ENCODE peak calls at places on chromosome 11, in four cellular contexts. I is K562, Y is IMR-90, N is HepG2. P is an unnamed sample.
A peak's percentile ranks its signal among the peaks of the same experiment; 100 is the strongest.

GRCh38 chr11:45724145-45724544 is 58.7 kb upstream of the CHST1 start:
- DNase-seq in I (no peak), Y (no peak), N (no peak), P (no peak)

GRCh38 chr11:132943737-132944556 is 588.4 kb downstream of the OPCML start:
- DNase-seq in I (no peak), Y (no peak), N (no peak), P (peak; percentile 59)

GRCh38 chr11:68340784-68341556 is 28.6 kb downstream of the LRP5 start:
- DNase-seq in I (no peak), Y (no peak), N (no peak), P (no peak)

GRCh38 chr11:102010776-102011500 is 36.3 kb upstream of the CFAP300 start:
- DNase-seq in I (peak; percentile 27), Y (peak; percentile 82), N (peak; percentile 53), P (peak; percentile 95)

GRCh38 chr11:134275534-134276395 is at the start of gene GLB1L3:
- DNase-seq in I (peak; percentile 41), Y (no peak), N (no peak), P (peak; percentile 60)

GRCh38 chr11:45097721-45098493 is 48.5 kb upstream of the PRDM11 start:
- DNase-seq in I (peak; percentile 58), Y (peak; percentile 56), N (no peak), P (peak; percentile 62)

GRCh38 chr11:45320366-45320765 is 34.2 kb upstream of the SYT13 start:
- DNase-seq in I (no peak), Y (no peak), N (no peak), P (no peak)

GRCh38 chr11:98772799-98773198 is 247.9 kb upstream of the CNTN5 start:
- DNase-seq in I (no peak), Y (no peak), N (no peak), P (no peak)

GRCh38 chr11:33557201-33557600 is 143.4 kb downstream of the C11orf91 start:
- DNase-seq in I (no peak), Y (peak; percentile 80), N (no peak), P (peak; percentile 88)

GRCh38 chr11:75349540-75350116 is 1.8 kb downstream of the ARRB1 start:
- DNase-seq in I (peak; percentile 44), Y (no peak), N (no peak), P (no peak)

GRCh38 chr11:30960387-30960992 is 374.3 kb upstream of the MPPED2 start:
- DNase-seq in I (no peak), Y (peak; percentile 47), N (peak; percentile 44), P (peak; percentile 76)

GRCh38 chr11:43920598-43921419 is 21.6 kb upstream of the C11orf96 start:
- DNase-seq in I (peak; percentile 52), Y (peak; percentile 100), N (peak; percentile 91), P (peak; percentile 100)

GRCh38 chr11:134949121-134949591 is 537.1 kb upstream of the B3GAT1 start:
- DNase-seq in I (no peak), Y (peak; percentile 77), N (peak; percentile 35), P (peak; percentile 82)

GRCh38 chr11:110935018-110935640 is 222.9 kb upstream of the ARHGAP20 start:
- DNase-seq in I (no peak), Y (no peak), N (no peak), P (no peak)

GRCh38 chr11:4479676-4480075 is 2.8 kb upstream of the OR52K1 start:
- DNase-seq in I (no peak), Y (no peak), N (no peak), P (no peak)

GRCh38 chr11:110196884-110197420 is 99.5 kb downstream of the RDX start:
- DNase-seq in I (no peak), Y (no peak), N (no peak), P (no peak)

GRCh38 chr11:126564588-126564987 is 209.1 kb downstream of the ST3GAL4 start:
- DNase-seq in I (no peak), Y (no peak), N (no peak), P (no peak)

GRCh38 chr11:118646393-118646792 is 33.1 kb downstream of the TREH start:
- DNase-seq in I (no peak), Y (no peak), N (no peak), P (no peak)

GRCh38 chr11:68264244-68264643 is 7.5 kb downstream of the C11orf24 start:
- DNase-seq in I (no peak), Y (no peak), N (no peak), P (no peak)

GRCh38 chr11:119472186-119472855 is 49.3 kb upstream of the THY1 start:
- DNase-seq in I (no peak), Y (peak; percentile 29), N (peak; percentile 84), P (peak; percentile 56)

GRCh38 chr11:19772480-19772879 is 59.8 kb downstream of the NAV2 start:
- DNase-seq in I (no peak), Y (no peak), N (no peak), P (no peak)

GRCh38 chr11:15707971-15708370 is 593.2 kb downstream of the INSC start:
- DNase-seq in I (no peak), Y (peak; percentile 84), N (no peak), P (no peak)

GRCh38 chr11:118146554-118146953 is 6.1 kb downstream of the SCN4B start:
- DNase-seq in I (no peak), Y (no peak), N (no peak), P (no peak)

GRCh38 chr11:35324981-35325380 is 94.4 kb downstream of the SLC1A2 start:
- DNase-seq in I (no peak), Y (peak; percentile 40), N (no peak), P (peak; percentile 64)

GRCh38 chr11:122778148-122778547 is 60.2 kb upstream of the CRTAM start:
- DNase-seq in I (no peak), Y (peak; percentile 65), N (no peak), P (peak; percentile 70)

GRCh38 chr11:20029193-20029592 is 131.1 kb downstream of the DBX1 start:
- DNase-seq in I (no peak), Y (no peak), N (no peak), P (no peak)

GRCh38 chr11:61264795-61265194 is 23.8 kb downstream of the PGA5 start:
- DNase-seq in I (no peak), Y (no peak), N (no peak), P (no peak)

GRCh38 chr11:17606206-17607082 is 59.4 kb downstream of the OTOG start:
- DNase-seq in I (peak; percentile 23), Y (no peak), N (no peak), P (no peak)

GRCh38 chr11:117366183-117366582 is 38.5 kb downstream of the CEP164 start:
- DNase-seq in I (no peak), Y (no peak), N (no peak), P (no peak)

GRCh38 chr11:58912124-58912523 is 27.2 kb upstream of the GLYATL1 start:
- DNase-seq in I (no peak), Y (peak; percentile 43), N (no peak), P (peak; percentile 46)

DNA sequence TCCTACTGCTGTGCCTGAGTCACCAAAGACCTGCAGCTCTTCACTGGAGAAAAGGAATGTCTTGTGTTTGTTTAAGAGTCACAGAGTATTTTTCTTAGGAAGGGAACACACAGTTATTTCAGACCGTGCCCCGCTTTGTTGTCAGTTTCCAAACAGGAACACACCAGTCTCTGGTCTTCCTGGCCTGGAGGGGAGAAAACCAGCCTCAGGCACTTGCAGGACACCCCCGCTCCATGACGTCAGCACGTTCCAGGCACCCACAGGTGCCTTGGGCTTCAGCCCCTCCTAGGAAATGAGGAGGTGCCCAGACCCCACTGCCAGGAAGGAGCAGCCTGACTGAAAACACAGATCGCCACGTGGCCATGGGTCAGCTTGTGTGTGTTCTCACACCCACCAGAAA is 5.4 kb downstream of the DEAF1 start:
- DNase-seq in I (no peak), Y (no peak), N (no peak), P (no peak)
- H4K20me1 ChIP-seq in I (peaks cover 6% of the 10 kb centered on the region), Y (peaks cover 27% of the 10 kb centered on the region), N (no peaks in the 10 kb centered on the region), P (no peaks in the 10 kb centered on the region)

GRCh38 chr11:108048269-108048668 is 39.6 kb downstream of the CUL5 start:
- DNase-seq in I (no peak), Y (no peak), N (no peak), P (no peak)
- H2AFZ ChIP-seq in I (no peak overlapping the region), Y (no peak overlapping the region), N (no peak overlapping the region), P (no peak overlapping the region)

GRCh38 chr11:125372088-125372487 is 124.0 kb downstream of the FEZ1 start:
- DNase-seq in I (no peak), Y (no peak), N (no peak), P (no peak)
- H3K4me3 ChIP-seq in I (no peak overlapping the region), Y (no peak overlapping the region), N (no peak overlapping the region), P (no peak overlapping the region)

DNA sequence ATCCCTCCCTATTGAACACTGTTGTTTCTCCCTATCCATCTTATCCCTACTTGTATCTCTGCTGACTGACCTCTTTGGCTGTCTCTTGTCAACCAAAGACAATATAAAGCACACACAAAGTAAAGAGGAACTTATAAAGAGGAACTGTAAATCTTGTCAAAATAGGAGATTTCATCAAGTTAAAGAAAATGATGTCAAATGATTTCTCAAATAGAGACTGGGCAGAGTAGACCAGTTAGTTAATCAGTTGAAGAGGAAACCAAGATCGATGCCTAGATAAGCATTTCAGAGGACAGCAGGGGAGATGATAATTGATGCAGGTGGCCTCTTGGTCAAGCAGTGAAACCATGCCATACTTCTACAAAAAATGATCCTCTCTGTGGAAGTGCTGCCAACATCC is 22.7 kb downstream of the KCNQ1OT1 start:
- DNase-seq in I (no peak), Y (no peak), N (no peak), P (no peak)
- H4K20me1 ChIP-seq in I (peaks cover 10% of the 10 kb centered on the region), Y (peaks cover 65% of the 10 kb centered on the region), N (peaks cover 99% of the 10 kb centered on the region), P (peaks cover 11% of the 10 kb centered on the region)